ENCODE peak calls at places on chromosome 10, in six cellular contexts. O is PC-9, J is epithelial cell of esophagus, Y is AG10803, Z is AG09309, V is lower lobe of right lung. R is an unnamed sample.
A peak's percentile ranks its signal among the peaks of the same experiment; 100 is the strongest.

GRCh38 chr10:86635402-86635801 is 18.9 kb upstream of the OPN4 start:
- DNase-seq in O (no peak), J (peak; percentile 81), Y (peak; percentile 90), Z (peak; percentile 73), V (no peak), R (no peak)

GRCh38 chr10:44278669-44279337 is 106.1 kb downstream of the CXCL12 start:
- DNase-seq in O (no peak), J (no peak), Y (peak; percentile 66), Z (no peak), V (no peak), R (no peak)

GRCh38 chr10:71331736-71332135 is 12.7 kb downstream of the SLC29A3 start:
- DNase-seq in O (peak; percentile 79), J (peak; percentile 37), Y (no peak), Z (no peak), V (no peak), R (no peak)

GRCh38 chr10:988667-989545 is 672 bp downstream of the GTPBP4 start:
- DNase-seq in O (no peak), J (peak; percentile 54), Y (peak; percentile 50), Z (no peak), V (no peak), R (no peak)

GRCh38 chr10:120511165-120511564 is 54.1 kb downstream of the PLPP4 start:
- DNase-seq in O (no peak), J (peak; percentile 88), Y (peak; percentile 83), Z (peak; percentile 42), V (no peak), R (no peak)

GRCh38 chr10:2948127-2948854 is 119.1 kb upstream of the PFKP start:
- DNase-seq in O (no peak), J (no peak), Y (no peak), Z (no peak), V (no peak), R (no peak)

GRCh38 chr10:92530421-92530820 is 43.5 kb downstream of the IDE start:
- DNase-seq in O (no peak), J (no peak), Y (peak; percentile 66), Z (no peak), V (no peak), R (no peak)

GRCh38 chr10:34444223-34445183 is 370.6 kb downstream of the PARD3 start:
- DNase-seq in O (no peak), J (peak; percentile 33), Y (no peak), Z (no peak), V (no peak), R (no peak)

GRCh38 chr10:68516766-68517165 is 10.6 kb downstream of the SLC25A16 start:
- DNase-seq in O (no peak), J (peak; percentile 13), Y (peak; percentile 63), Z (peak; percentile 59), V (no peak), R (no peak)

GRCh38 chr10:43396928-43397624 is 11.9 kb downstream of the HNRNPF start:
- DNase-seq in O (peak; percentile 96), J (peak; percentile 74), Y (peak; percentile 73), Z (no peak), V (peak; percentile 95), R (peak; percentile 89)

GRCh38 chr10:33198610-33199009 is 135.9 kb downstream of the NRP1 start:
- DNase-seq in O (no peak), J (no peak), Y (no peak), Z (no peak), V (no peak), R (no peak)

GRCh38 chr10:26737730-26738129 is 40.2 kb downstream of the PDSS1 start:
- DNase-seq in O (no peak), J (peak; percentile 85), Y (peak; percentile 33), Z (peak; percentile 17), V (no peak), R (no peak)

GRCh38 chr10:120926611-120927010 is 75.4 kb downstream of the WDR11 start:
- DNase-seq in O (no peak), J (no peak), Y (no peak), Z (no peak), V (no peak), R (peak; percentile 57)

GRCh38 chr10:4708123-4708759 is 117.8 kb upstream of the AKR1E2 start:
- DNase-seq in O (no peak), J (no peak), Y (no peak), Z (no peak), V (no peak), R (no peak)

GRCh38 chr10:90352288-90352687 is 505.6 kb downstream of the HTR7 start:
- DNase-seq in O (peak; percentile 1), J (peak; percentile 52), Y (no peak), Z (no peak), V (no peak), R (no peak)

GRCh38 chr10:45379891-45380540 is 6.0 kb downstream of the ALOX5 start:
- DNase-seq in O (no peak), J (no peak), Y (no peak), Z (no peak), V (peak; percentile 83), R (no peak)

GRCh38 chr10:31866118-31866670 is 62.4 kb downstream of the ARHGAP12 start:
- DNase-seq in O (no peak), J (peak; percentile 69), Y (peak; percentile 15), Z (no peak), V (no peak), R (no peak)

GRCh38 chr10:67549390-67549789 is 146.6 kb downstream of the CTNNA3 start:
- DNase-seq in O (no peak), J (no peak), Y (no peak), Z (no peak), V (no peak), R (no peak)

GRCh38 chr10:69800109-69800508 is 1.6 kb upstream of the COL13A1 start:
- DNase-seq in O (peak; percentile 49), J (peak; percentile 67), Y (peak; percentile 56), Z (no peak), V (no peak), R (no peak)

GRCh38 chr10:3625959-3626751 is 158.9 kb downstream of the KLF6 start:
- DNase-seq in O (no peak), J (peak; percentile 28), Y (peak; percentile 43), Z (peak; percentile 65), V (no peak), R (no peak)

GRCh38 chr10:10804998-10805737 is 212.5 kb upstream of the CELF2 start:
- DNase-seq in O (peak; percentile 58), J (peak; percentile 85), Y (peak; percentile 88), Z (peak; percentile 80), V (no peak), R (no peak)

GRCh38 chr10:128125416-128125943 is 743 bp downstream of the MKI67 start:
- DNase-seq in O (no peak), J (peak; percentile 40), Y (no peak), Z (no peak), V (peak; percentile 50), R (no peak)

GRCh38 chr10:34236927-34237326 is 578.2 kb downstream of the PARD3 start:
- DNase-seq in O (no peak), J (no peak), Y (no peak), Z (no peak), V (no peak), R (no peak)

GRCh38 chr10:6469661-6470060 is 110.4 kb downstream of the PRKCQ start:
- DNase-seq in O (no peak), J (no peak), Y (no peak), Z (no peak), V (no peak), R (no peak)

GRCh38 chr10:68871105-68871711 is 29.9 kb upstream of the DDX50 start:
- DNase-seq in O (no peak), J (no peak), Y (peak; percentile 35), Z (no peak), V (no peak), R (no peak)

GRCh38 chr10:127973810-127974311 is 67.0 kb downstream of the PTPRE start:
- DNase-seq in O (no peak), J (no peak), Y (no peak), Z (no peak), V (no peak), R (no peak)

GRCh38 chr10:16905304-16905703 is 88.1 kb upstream of the RSU1 start:
- DNase-seq in O (no peak), J (no peak), Y (peak; percentile 97), Z (peak; percentile 71), V (no peak), R (no peak)

DNA sequence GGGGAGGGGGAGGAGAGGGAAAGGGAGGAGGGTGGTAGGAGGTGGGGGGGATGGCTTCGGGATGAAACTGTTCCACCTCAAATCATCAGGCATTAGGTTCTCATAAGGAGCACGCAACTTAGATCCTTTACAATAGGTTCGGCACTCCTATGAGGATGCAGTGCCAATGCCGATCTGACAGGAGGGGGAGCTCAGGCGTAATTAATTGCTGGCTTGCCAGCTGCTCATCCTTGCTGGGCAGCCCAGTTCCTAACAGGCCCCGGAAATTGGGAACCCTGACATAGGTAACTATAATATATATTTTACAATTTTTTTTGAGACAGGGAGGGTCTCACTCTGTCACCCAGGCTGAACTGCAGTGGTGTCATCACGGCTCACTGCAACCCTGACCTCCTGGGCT is 118.8 kb upstream of the SFMBT2 start:
- DNase-seq in O (no peak), J (peak; percentile 22), Y (peak; percentile 12), Z (no peak), V (no peak), R (no peak)
- TF ChIP-seq CTCF in O (no peak), J (peak; percentile 38), Y (peak; percentile 40), Z (peak; percentile 6), V (peak; percentile 31), R (peak; percentile 20)

GRCh38 chr10:113139695-113140094 is 189.6 kb downstream of the TCF7L2 start:
- DNase-seq in O (no peak), J (no peak), Y (peak; percentile 46), Z (no peak), V (no peak), R (peak; percentile 19)
- TF ChIP-seq CTCF in O (no peak), J (peak; percentile 22), Y (peak; percentile 56), Z (peak; percentile 60), V (no peak), R (peak; percentile 60)

GRCh38 chr10:124602646-124603365 is 141.2 kb downstream of the LHPP start:
- DNase-seq in O (no peak), J (no peak), Y (no peak), Z (no peak), V (no peak), R (no peak)

GRCh38 chr10:124601016-124601415 is 139.4 kb downstream of the LHPP start:
- DNase-seq in O (no peak), J (no peak), Y (no peak), Z (no peak), V (no peak), R (no peak)

GRCh38 chr10:124603376-124604213 is 140.6 kb downstream of the FAM53B start:
- DNase-seq in O (no peak), J (no peak), Y (no peak), Z (no peak), V (no peak), R (no peak)

GRCh38 chr10:124601431-124602120 is 140.0 kb downstream of the LHPP start:
- DNase-seq in O (no peak), J (no peak), Y (no peak), Z (no peak), V (no peak), R (no peak)

DNA sequence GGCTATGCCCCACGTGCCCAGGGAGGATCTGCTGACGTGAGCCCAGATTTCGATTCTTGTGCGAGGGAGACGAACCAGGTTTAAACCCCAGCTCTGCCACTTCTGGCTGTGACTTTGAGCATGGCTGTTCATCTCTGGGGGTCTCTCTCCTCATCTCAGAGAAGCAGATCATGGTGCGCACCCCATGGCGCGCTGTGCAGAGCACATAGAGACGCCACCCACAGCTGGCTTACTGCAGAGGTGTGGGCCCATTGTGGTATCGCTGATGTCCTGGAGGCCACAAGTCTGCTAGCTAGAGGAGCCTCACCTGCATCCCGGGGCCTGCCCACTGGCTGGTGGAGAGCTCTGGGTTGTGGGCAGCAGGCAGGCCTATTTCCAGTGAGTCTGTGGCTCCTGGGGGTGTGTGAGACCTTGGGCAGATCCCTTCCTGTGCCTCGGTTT is 140.5 kb downstream of the LHPP start:
- DNase-seq in O (no peak), J (no peak), Y (no peak), Z (no peak), V (no peak), R (no peak)
- TF ChIP-seq CTCF in O (no peak), J (no peak), Y (no peak), Z (no peak), V (no peak), R (no peak)

GRCh38 chr10:38127812-38128211 is 33.7 kb downstream of the ZNF37A start:
- DNase-seq in O (no peak), J (no peak), Y (peak; percentile 5), Z (no peak), V (no peak), R (no peak)
- TF ChIP-seq CTCF in O (no peak), J (no peak), Y (no peak), Z (no peak), V (no peak), R (no peak)